ENCODE peak calls at places on chromosomes 11 and 22, in eight cellular contexts. J is stimulated activated CD8-positive, alpha-beta memory T cell treated with anti-CD3 and anti-CD28 coated beads, Interleukin-4, amount 100 ng/mL, for 24 hours; G is GM19239; Z is NAMALWA; A is tibial nerve; X is adrenal gland; D is smooth muscle cell of the brain vasculature; T is NCI-H2171. Q is an unnamed sample.

GRCh38 chr22:17724678-17725464 is 49.4 kb downstream of the BID start:
- DNase-seq in J (no peak), G (no peak), Z (no peak), A (no peak), X (peak), D (no peak), T (no peak), Q (no peak)

GRCh38 chr22:24875862-24876506 is 70.0 kb downstream of the SGSM1 start:
- DNase-seq in J (no peak), G (no peak), Z (peak), A (no peak), X (no peak), D (no peak), T (no peak), Q (no peak)

GRCh38 chr22:39567135-39567946 is 3.2 kb upstream of the CACNA1I start:
- DNase-seq in J (no peak), G (no peak), Z (no peak), A (no peak), X (no peak), D (no peak), T (no peak), Q (peak)

GRCh38 chr22:46024136-46024840 is 47.3 kb upstream of the WNT7B start:
- DNase-seq in J (no peak), G (no peak), Z (no peak), A (no peak), X (no peak), D (no peak), T (no peak), Q (no peak)

GRCh38 chr11:69284081-69284511 is 9.9 kb upstream of the MYEOV start:
- DNase-seq in J (no peak), G (no peak), Z (no peak), A (no peak), X (no peak), D (no peak), T (no peak), Q (no peak)

GRCh38 chr11:110445428-110445827 is 15.7 kb downstream of the FDX1 start:
- DNase-seq in J (no peak), G (no peak), Z (no peak), A (no peak), X (no peak), D (no peak), T (no peak), Q (no peak)

GRCh38 chr22:38900677-38901076 is 28.7 kb upstream of the CBX6 start:
- DNase-seq in J (no peak), G (no peak), Z (peak), A (no peak), X (no peak), D (no peak), T (no peak), Q (no peak)

GRCh38 chr11:67522338-67522737 is 908 bp downstream of the CABP2 start:
- DNase-seq in J (no peak), G (no peak), Z (no peak), A (no peak), X (no peak), D (no peak), T (no peak), Q (no peak)

GRCh38 chr22:32478994-32479393 is 4.4 kb downstream of the FBXO7 start:
- DNase-seq in J (no peak), G (no peak), Z (no peak), A (no peak), X (peak), D (no peak), T (no peak), Q (no peak)

GRCh38 chr11:133547808-133548494 is 15.7 kb upstream of the OPCML start:
- DNase-seq in J (no peak), G (no peak), Z (no peak), A (no peak), X (no peak), D (no peak), T (no peak), Q (no peak)

GRCh38 chr11:34629711-34630110 is 8.8 kb downstream of the EHF start:
- DNase-seq in J (no peak), G (no peak), Z (no peak), A (no peak), X (no peak), D (no peak), T (no peak), Q (no peak)

GRCh38 chr11:123584186-123584585 is 70.2 kb downstream of the SCN3B start:
- DNase-seq in J (no peak), G (no peak), Z (no peak), A (no peak), X (no peak), D (no peak), T (no peak), Q (no peak)

Q was measured in CD4-positive, alpha-beta T cell.